ENCODE peak calls at places on chromosome 1, in ten cellular contexts. One of them, this sample, is unnamed.
A peak's percentile ranks its signal among the peaks of the same experiment; 100 is the strongest.

GRCh38 chr1:214028569-214028968 is 40.8 kb downstream of the PROX1 start:
- DNase-seq in breast epithelium: no peak
- DNase-seq in H54: no peak
- DNase-seq in heart left ventricle: no peak
- DNase-seq in stomach: no peak
- DNase-seq in tibial nerve: no peak
- DNase-seq in adrenal gland: no peak
- DNase-seq in IMR-90: no peak
- DNase-seq in K562: no peak
- DNase-seq in sigmoid colon: no peak
- DNase-seq in this sample: no peak

GRCh38 chr1:210328032-210328745 is 513 bp upstream of the HHAT start:
- DNase-seq in IMR-90: no peak
- DNase-seq in breast epithelium: no peak
- DNase-seq in adrenal gland: no peak
- DNase-seq in heart left ventricle: no peak
- DNase-seq in tibial nerve: no peak
- DNase-seq in stomach: no peak
- DNase-seq in K562: no peak
- DNase-seq in sigmoid colon: no peak
- DNase-seq in H54: no peak
- DNase-seq in this sample: no peak

GRCh38 chr1:212699839-212700596 is at the start of gene BATF3:
- DNase-seq in tibial nerve: peak; percentile 14
- DNase-seq in IMR-90: no peak
- DNase-seq in sigmoid colon: peak; percentile 76
- DNase-seq in adrenal gland: peak; percentile 38
- DNase-seq in stomach: peak; percentile 37
- DNase-seq in breast epithelium: no peak
- DNase-seq in heart left ventricle: peak; percentile 79
- DNase-seq in H54: peak; percentile 24
- DNase-seq in K562: peak; percentile 86
- DNase-seq in this sample: no peak

GRCh38 chr1:13965770-13966398 is 265.9 kb downstream of the PRDM2 start:
- DNase-seq in stomach: peak; percentile 33
- DNase-seq in breast epithelium: peak; percentile 41
- DNase-seq in adrenal gland: peak; percentile 23
- DNase-seq in tibial nerve: peak; percentile 51
- DNase-seq in IMR-90: peak; percentile 26
- DNase-seq in K562: peak; percentile 46
- DNase-seq in H54: peak; percentile 33
- DNase-seq in heart left ventricle: no peak
- DNase-seq in sigmoid colon: peak; percentile 82
- DNase-seq in this sample: no peak

GRCh38 chr1:45968941-45969666 is 163.3 kb downstream of the PIK3R3 start:
- DNase-seq in stomach: no peak
- DNase-seq in adrenal gland: no peak
- DNase-seq in sigmoid colon: no peak
- DNase-seq in tibial nerve: no peak
- DNase-seq in H54: no peak
- DNase-seq in IMR-90: no peak
- DNase-seq in K562: no peak
- DNase-seq in breast epithelium: no peak
- DNase-seq in heart left ventricle: no peak
- DNase-seq in this sample: no peak

GRCh38 chr1:63575340-63575826 is 17.8 kb upstream of the PGM1 start:
- DNase-seq in tibial nerve: peak; percentile 67
- DNase-seq in H54: no peak
- DNase-seq in heart left ventricle: no peak
- DNase-seq in adrenal gland: no peak
- DNase-seq in K562: peak; percentile 18
- DNase-seq in stomach: no peak
- DNase-seq in IMR-90: peak; percentile 16
- DNase-seq in sigmoid colon: no peak
- DNase-seq in breast epithelium: no peak
- DNase-seq in this sample: peak; percentile 49

GRCh38 chr1:204363335-204364114 is 3.8 kb upstream of the PLEKHA6 start:
- DNase-seq in adrenal gland: peak; percentile 68
- DNase-seq in breast epithelium: peak; percentile 54
- DNase-seq in H54: peak; percentile 53
- DNase-seq in heart left ventricle: peak; percentile 83
- DNase-seq in tibial nerve: peak; percentile 75
- DNase-seq in stomach: peak; percentile 74
- DNase-seq in sigmoid colon: peak; percentile 86
- DNase-seq in IMR-90: peak; percentile 71
- DNase-seq in K562: peak; percentile 88
- DNase-seq in this sample: peak; percentile 77

GRCh38 chr1:62052946-62053345 is 141.7 kb upstream of the L1TD1 start:
- DNase-seq in H54: no peak
- DNase-seq in adrenal gland: no peak
- DNase-seq in breast epithelium: no peak
- DNase-seq in heart left ventricle: no peak
- DNase-seq in sigmoid colon: no peak
- DNase-seq in tibial nerve: no peak
- DNase-seq in stomach: no peak
- DNase-seq in K562: no peak
- DNase-seq in IMR-90: no peak
- DNase-seq in this sample: no peak

GRCh38 chr1:169918927-169919326 is 25.2 kb upstream of the SCYL3 start:
- DNase-seq in H54: no peak
- DNase-seq in breast epithelium: no peak
- DNase-seq in K562: no peak
- DNase-seq in adrenal gland: no peak
- DNase-seq in tibial nerve: no peak
- DNase-seq in heart left ventricle: no peak
- DNase-seq in IMR-90: no peak
- DNase-seq in sigmoid colon: no peak
- DNase-seq in stomach: no peak
- DNase-seq in this sample: no peak

GRCh38 chr1:169914534-169914933 is 20.8 kb upstream of the SCYL3 start:
- DNase-seq in adrenal gland: no peak
- DNase-seq in IMR-90: peak; percentile 65
- DNase-seq in stomach: no peak
- DNase-seq in sigmoid colon: no peak
- DNase-seq in K562: no peak
- DNase-seq in H54: no peak
- DNase-seq in tibial nerve: no peak
- DNase-seq in heart left ventricle: no peak
- DNase-seq in breast epithelium: no peak
- DNase-seq in this sample: no peak

GRCh38 chr1:169921080-169921479 is 27.4 kb upstream of the SCYL3 start:
- DNase-seq in tibial nerve: no peak
- DNase-seq in adrenal gland: no peak
- DNase-seq in K562: no peak
- DNase-seq in IMR-90: no peak
- DNase-seq in breast epithelium: no peak
- DNase-seq in H54: no peak
- DNase-seq in stomach: no peak
- DNase-seq in heart left ventricle: no peak
- DNase-seq in sigmoid colon: no peak
- DNase-seq in this sample: no peak

GRCh38 chr1:169909499-169909898 is 15.8 kb upstream of the SCYL3 start:
- DNase-seq in H54: no peak
- DNase-seq in stomach: no peak
- DNase-seq in K562: no peak
- DNase-seq in adrenal gland: no peak
- DNase-seq in sigmoid colon: no peak
- DNase-seq in breast epithelium: no peak
- DNase-seq in heart left ventricle: no peak
- DNase-seq in IMR-90: no peak
- DNase-seq in tibial nerve: no peak
- DNase-seq in this sample: no peak

DNA sequence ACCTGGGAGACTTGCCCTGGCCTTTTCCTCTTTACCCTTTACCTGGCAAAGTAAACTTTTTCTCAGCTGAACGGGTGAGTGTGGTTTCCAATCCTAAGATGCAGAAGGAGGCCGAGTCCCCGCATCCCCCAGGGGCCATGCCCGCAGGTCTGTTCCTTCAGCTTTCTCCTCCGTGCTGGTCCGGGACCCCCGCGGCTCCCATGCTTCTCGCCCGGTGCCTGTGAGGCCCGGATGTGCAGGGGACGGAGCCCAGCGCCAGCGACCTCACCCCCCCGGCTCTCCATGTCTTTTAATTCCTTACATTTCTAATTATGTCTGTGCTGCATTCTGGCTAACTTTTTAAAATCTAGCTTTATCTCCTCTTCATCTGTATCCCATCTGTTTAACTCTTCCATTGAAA is 21.5 kb upstream of the SCYL3 start:
- DNase-seq in breast epithelium: no peak
- DNase-seq in K562: no peak
- DNase-seq in adrenal gland: no peak
- DNase-seq in sigmoid colon: no peak
- DNase-seq in heart left ventricle: no peak
- DNase-seq in stomach: no peak
- DNase-seq in IMR-90: no peak
- DNase-seq in tibial nerve: no peak
- DNase-seq in H54: no peak
- DNase-seq in this sample: no peak
- TF ChIP-seq POLR2A in breast epithelium: no peak
- TF ChIP-seq POLR2A in K562: no peak
- TF ChIP-seq POLR2A in adrenal gland: no peak
- TF ChIP-seq POLR2A in sigmoid colon: no peak
- TF ChIP-seq POLR2A in heart left ventricle: no peak
- TF ChIP-seq POLR2A in stomach: no peak
- TF ChIP-seq POLR2A in IMR-90: no peak
- TF ChIP-seq POLR2A in tibial nerve: no peak
- TF ChIP-seq POLR2A in H54: no peak
- TF ChIP-seq POLR2A in this sample: no peak

DNA sequence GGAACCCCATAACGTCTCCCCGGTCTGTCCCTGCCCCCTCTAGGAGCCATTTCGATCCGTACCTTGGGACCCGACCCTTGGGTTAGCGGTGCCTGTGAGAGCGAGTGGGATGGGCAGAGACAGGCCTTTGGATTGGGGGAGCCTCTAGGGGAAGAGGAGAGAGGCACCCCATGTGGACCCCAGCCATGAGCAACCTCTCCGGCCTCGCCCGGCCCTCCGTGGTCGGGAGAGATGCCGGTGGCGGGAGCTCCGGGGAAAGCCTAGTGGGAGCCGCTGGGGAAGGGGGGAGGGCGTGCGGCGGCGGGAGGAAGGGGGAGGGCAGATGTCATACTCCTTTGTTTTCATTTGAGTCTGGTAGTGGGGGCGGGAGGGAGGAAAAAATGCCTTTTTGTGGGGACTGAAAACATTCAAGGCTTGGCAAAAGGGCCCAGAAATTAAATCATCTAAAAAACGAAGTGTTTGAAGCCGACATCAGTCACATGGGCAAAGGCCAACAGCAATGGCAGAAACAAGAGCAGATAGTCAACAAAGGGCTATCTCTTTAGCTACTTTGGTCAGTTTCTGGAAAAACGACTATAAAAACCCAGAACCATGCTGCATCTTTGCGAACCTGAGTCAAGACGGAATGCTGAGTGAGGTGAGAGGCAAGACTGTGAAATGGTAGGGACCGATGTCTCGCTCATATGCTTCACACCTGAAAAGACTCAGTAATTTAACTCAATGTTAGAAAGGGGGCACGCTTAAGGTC is 751 bp downstream of the PTBP2 start:
- DNase-seq in IMR-90: peak; percentile 54
- DNase-seq in tibial nerve: peak; percentile 55
- DNase-seq in sigmoid colon: peak; percentile 82
- DNase-seq in stomach: peak; percentile 51
- DNase-seq in heart left ventricle: peak; percentile 81
- DNase-seq in K562: peak; percentile 63
- DNase-seq in breast epithelium: peak; percentile 50
- DNase-seq in adrenal gland: peak; percentile 72
- DNase-seq in H54: peak; percentile 38
- DNase-seq in this sample: peak; percentile 75
- TF ChIP-seq POLR2A in IMR-90: peak; percentile 24
- TF ChIP-seq POLR2A in tibial nerve: no peak
- TF ChIP-seq POLR2A in sigmoid colon: no peak
- TF ChIP-seq POLR2A in stomach: no peak
- TF ChIP-seq POLR2A in heart left ventricle: no peak
- TF ChIP-seq POLR2A in K562: peak; percentile 44
- TF ChIP-seq POLR2A in breast epithelium: no peak
- TF ChIP-seq POLR2A in adrenal gland: no peak
- TF ChIP-seq POLR2A in H54: peak; percentile 22
- TF ChIP-seq POLR2A in this sample: no peak

GRCh38 chr1:58783090-58783992 is 506 bp downstream of the JUN start:
- DNase-seq in breast epithelium: peak; percentile 56
- DNase-seq in sigmoid colon: peak; percentile 86
- DNase-seq in IMR-90: peak; percentile 52
- DNase-seq in H54: no peak
- DNase-seq in tibial nerve: peak; percentile 45
- DNase-seq in heart left ventricle: peak; percentile 84
- DNase-seq in adrenal gland: peak; percentile 69
- DNase-seq in stomach: peak; percentile 63
- DNase-seq in K562: peak; percentile 44
- DNase-seq in this sample: peak; percentile 75

GRCh38 chr1:58782308-58783089 is 1.3 kb downstream of the JUN start:
- DNase-seq in K562: peak; percentile 23
- DNase-seq in stomach: peak; percentile 66
- DNase-seq in heart left ventricle: peak; percentile 84
- DNase-seq in sigmoid colon: peak; percentile 85
- DNase-seq in tibial nerve: peak; percentile 38
- DNase-seq in H54: no peak
- DNase-seq in adrenal gland: peak; percentile 65
- DNase-seq in breast epithelium: peak; percentile 46
- DNase-seq in IMR-90: peak; percentile 22
- DNase-seq in this sample: peak; percentile 68

GRCh38 chr1:58785424-58786058 is 1.7 kb upstream of the JUN start:
- DNase-seq in stomach: peak; percentile 82
- DNase-seq in breast epithelium: peak; percentile 81
- DNase-seq in heart left ventricle: peak; percentile 69
- DNase-seq in adrenal gland: peak; percentile 47
- DNase-seq in K562: peak; percentile 10
- DNase-seq in IMR-90: peak; percentile 39
- DNase-seq in tibial nerve: peak; percentile 48
- DNase-seq in sigmoid colon: peak; percentile 87
- DNase-seq in H54: no peak
- DNase-seq in this sample: peak; percentile 33

GRCh38 chr1:58784758-58785423 is 1.0 kb upstream of the JUN start:
- DNase-seq in heart left ventricle: peak; percentile 92
- DNase-seq in K562: peak; percentile 52
- DNase-seq in H54: no peak
- DNase-seq in sigmoid colon: peak; percentile 96
- DNase-seq in adrenal gland: peak; percentile 86
- DNase-seq in stomach: peak; percentile 89
- DNase-seq in breast epithelium: peak; percentile 90
- DNase-seq in IMR-90: peak; percentile 94
- DNase-seq in tibial nerve: peak; percentile 88
- DNase-seq in this sample: peak; percentile 77

DNA sequence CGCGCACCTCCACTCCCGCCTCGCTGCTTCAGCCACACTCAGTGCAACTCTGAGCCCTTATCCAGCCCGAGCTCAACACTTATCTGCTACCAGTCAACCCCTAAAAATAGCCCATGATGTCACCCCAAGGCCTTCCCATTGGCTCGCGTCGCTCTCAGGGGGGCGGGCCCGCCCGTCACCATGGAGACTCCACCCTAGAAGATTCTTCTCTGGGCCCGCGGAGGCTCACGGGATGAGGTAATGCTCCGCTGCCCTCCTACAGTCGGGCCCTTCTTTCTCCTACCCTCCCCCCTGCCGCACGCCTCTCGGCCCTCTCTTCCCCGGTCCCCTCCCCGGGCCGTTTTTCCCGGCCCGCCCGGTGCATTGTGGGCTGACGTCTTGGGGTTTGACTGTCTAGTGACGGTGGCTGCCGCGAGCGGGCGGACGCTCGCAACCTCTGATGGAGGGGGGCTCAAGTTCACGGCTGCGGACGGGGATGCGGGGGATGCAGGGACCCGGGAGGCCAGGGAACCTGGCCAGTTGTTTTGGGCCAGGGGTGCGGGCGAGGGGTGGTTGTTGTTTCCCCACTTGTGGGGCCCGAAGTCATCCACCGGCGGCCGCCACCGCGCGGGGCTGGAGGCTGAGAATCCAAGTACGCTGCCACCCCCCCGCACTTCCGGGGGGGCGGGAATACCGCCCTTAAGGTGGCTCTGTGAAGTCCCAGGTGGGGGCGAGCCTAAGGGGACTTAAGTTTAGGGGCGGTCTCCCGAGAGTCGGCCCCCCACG is at the start of gene JUN:
- DNase-seq in stomach: peak; percentile 99
- DNase-seq in heart left ventricle: peak; percentile 99
- DNase-seq in K562: peak; percentile 96
- DNase-seq in adrenal gland: peak; percentile 99
- DNase-seq in sigmoid colon: peak; percentile 100
- DNase-seq in breast epithelium: peak; percentile 99
- DNase-seq in H54: peak; percentile 93
- DNase-seq in IMR-90: peak; percentile 100
- DNase-seq in tibial nerve: peak; percentile 100
- DNase-seq in this sample: peak; percentile 98
- TF ChIP-seq POLR2A in stomach: no peak
- TF ChIP-seq POLR2A in heart left ventricle: peak; percentile 37
- TF ChIP-seq POLR2A in K562: peak; percentile 99
- TF ChIP-seq POLR2A in adrenal gland: peak; percentile 94
- TF ChIP-seq POLR2A in sigmoid colon: peak; percentile 75
- TF ChIP-seq POLR2A in breast epithelium: peak; percentile 94
- TF ChIP-seq POLR2A in H54: peak; percentile 100
- TF ChIP-seq POLR2A in IMR-90: peak; percentile 100
- TF ChIP-seq POLR2A in tibial nerve: peak; percentile 99
- TF ChIP-seq POLR2A in this sample: peak; percentile 99

GRCh38 chr1:44072204-44072603 is 40.9 kb upstream of the SLC6A9 start:
- DNase-seq in heart left ventricle: no peak
- DNase-seq in K562: no peak
- DNase-seq in breast epithelium: no peak
- DNase-seq in H54: no peak
- DNase-seq in stomach: no peak
- DNase-seq in tibial nerve: no peak
- DNase-seq in adrenal gland: no peak
- DNase-seq in IMR-90: peak; percentile 98
- DNase-seq in sigmoid colon: no peak
- DNase-seq in this sample: no peak

GRCh38 chr1:44077421-44077820 is 41.2 kb upstream of the KLF17 start:
- DNase-seq in IMR-90: peak; percentile 49
- DNase-seq in adrenal gland: no peak
- DNase-seq in tibial nerve: no peak
- DNase-seq in stomach: no peak
- DNase-seq in K562: no peak
- DNase-seq in breast epithelium: no peak
- DNase-seq in sigmoid colon: no peak
- DNase-seq in H54: no peak
- DNase-seq in heart left ventricle: no peak
- DNase-seq in this sample: no peak

GRCh38 chr1:44074415-44074814 is 43.2 kb upstream of the SLC6A9 start:
- DNase-seq in H54: no peak
- DNase-seq in K562: no peak
- DNase-seq in tibial nerve: no peak
- DNase-seq in heart left ventricle: no peak
- DNase-seq in sigmoid colon: no peak
- DNase-seq in IMR-90: no peak
- DNase-seq in stomach: no peak
- DNase-seq in adrenal gland: no peak
- DNase-seq in breast epithelium: no peak
- DNase-seq in this sample: no peak

GRCh38 chr1:44076093-44076492 is 42.5 kb upstream of the KLF17 start:
- DNase-seq in heart left ventricle: no peak
- DNase-seq in breast epithelium: no peak
- DNase-seq in tibial nerve: no peak
- DNase-seq in adrenal gland: no peak
- DNase-seq in K562: no peak
- DNase-seq in IMR-90: no peak
- DNase-seq in stomach: no peak
- DNase-seq in sigmoid colon: no peak
- DNase-seq in H54: no peak
- DNase-seq in this sample: no peak

GRCh38 chr1:44073528-44073927 is 42.3 kb upstream of the SLC6A9 start:
- DNase-seq in K562: no peak
- DNase-seq in breast epithelium: no peak
- DNase-seq in H54: no peak
- DNase-seq in stomach: no peak
- DNase-seq in adrenal gland: no peak
- DNase-seq in tibial nerve: no peak
- DNase-seq in IMR-90: no peak
- DNase-seq in heart left ventricle: no peak
- DNase-seq in sigmoid colon: no peak
- DNase-seq in this sample: no peak
- TF ChIP-seq POLR2A in K562: no peak
- TF ChIP-seq POLR2A in breast epithelium: no peak
- TF ChIP-seq POLR2A in H54: no peak
- TF ChIP-seq POLR2A in stomach: no peak
- TF ChIP-seq POLR2A in adrenal gland: no peak
- TF ChIP-seq POLR2A in tibial nerve: no peak
- TF ChIP-seq POLR2A in IMR-90: no peak
- TF ChIP-seq POLR2A in heart left ventricle: no peak
- TF ChIP-seq POLR2A in sigmoid colon: no peak
- TF ChIP-seq POLR2A in this sample: no peak

This sample was measured in erythroblast.